ENCODE peak calls at places on chromosomes 1 and 21, in ten cellular contexts. Z is K562, H is sigmoid colon, X is HL-60, J is vagina, E is stomach, T is upper lobe of left lung, D is prostate gland, A is suprapubic skin, G is endothelial cell of umbilical vein. R is an unnamed sample.

GRCh38 chr1:222792744-222793143 is 22.1 kb upstream of the DISP1 start:
- DNase-seq in Z (peak), H (no peak), X (no peak), J (no peak), E (no peak), T (no peak), D (no peak), A (no peak), G (peak), R (no peak)

GRCh38 chr1:10451286-10451685 is 1.5 kb downstream of the CORT start:
- DNase-seq in Z (no peak), H (no peak), X (no peak), J (no peak), E (no peak), T (no peak), D (no peak), A (no peak), G (peak), R (no peak)

GRCh38 chr1:92410706-92411105 is 76.0 kb downstream of the GFI1 start:
- DNase-seq in Z (no peak), H (no peak), X (no peak), J (no peak), E (no peak), T (no peak), D (no peak), A (no peak), G (no peak), R (peak)

GRCh38 chr1:200174525-200174924 is 147.0 kb downstream of the NR5A2 start:
- DNase-seq in Z (no peak), H (no peak), X (no peak), J (no peak), E (no peak), T (no peak), D (no peak), A (no peak), G (no peak), R (no peak)

GRCh38 chr1:89962024-89962741 is 32.7 kb upstream of the ZNF326 start:
- DNase-seq in Z (no peak), H (no peak), X (no peak), J (no peak), E (no peak), T (no peak), D (no peak), A (no peak), G (peak), R (no peak)

GRCh38 chr1:212677573-212677972 is 22.1 kb downstream of the BATF3 start:
- DNase-seq in Z (no peak), H (no peak), X (no peak), J (no peak), E (no peak), T (no peak), D (no peak), A (no peak), G (no peak), R (no peak)

GRCh38 chr1:227893696-227894305 is 53.9 kb downstream of the WNT9A start:
- DNase-seq in Z (no peak), H (no peak), X (no peak), J (no peak), E (no peak), T (peak), D (peak), A (peak), G (no peak), R (no peak)

GRCh38 chr21:16578912-16579311 is 849.1 kb downstream of the USP25 start:
- DNase-seq in Z (no peak), H (no peak), X (no peak), J (no peak), E (no peak), T (no peak), D (no peak), A (no peak), G (no peak), R (no peak)

GRCh38 chr1:62906428-62906886 is 122.5 kb downstream of the ATG4C start:
- DNase-seq in Z (peak), H (no peak), X (no peak), J (no peak), E (no peak), T (no peak), D (no peak), A (no peak), G (peak), R (no peak)

GRCh38 chr1:7218210-7218832 is 433.1 kb downstream of the CAMTA1 start:
- DNase-seq in Z (peak), H (no peak), X (no peak), J (no peak), E (no peak), T (no peak), D (no peak), A (no peak), G (peak), R (peak)

GRCh38 chr1:195568389-195568788 is 1039.9 kb downstream of the KCNT2 start:
- DNase-seq in Z (no peak), H (no peak), X (no peak), J (no peak), E (no peak), T (no peak), D (no peak), A (no peak), G (no peak), R (no peak)

GRCh38 chr1:11539850-11540772 is 61.2 kb downstream of the DISP3 start:
- DNase-seq in Z (no peak), H (no peak), X (no peak), J (no peak), E (no peak), T (no peak), D (no peak), A (no peak), G (no peak), R (no peak)

GRCh38 chr1:210696709-210697108 is 368.0 kb downstream of the HHAT start:
- DNase-seq in Z (no peak), H (no peak), X (no peak), J (no peak), E (no peak), T (no peak), D (no peak), A (no peak), G (no peak), R (no peak)

GRCh38 chr1:231039161-231040018 is 664 bp downstream of the FAM89A start:
- DNase-seq in Z (peak), H (peak), X (no peak), J (no peak), E (no peak), T (peak), D (peak), A (no peak), G (no peak), R (peak)

GRCh38 chr1:152442765-152443164 is 28.7 kb upstream of the CRNN start:
- DNase-seq in Z (no peak), H (peak), X (no peak), J (peak), E (no peak), T (peak), D (peak), A (peak), G (peak), R (peak)

GRCh38 chr1:9282436-9282955 is 10.2 kb upstream of the SPSB1 start:
- DNase-seq in Z (no peak), H (no peak), X (no peak), J (no peak), E (no peak), T (no peak), D (no peak), A (no peak), G (no peak), R (no peak)

GRCh38 chr1:86825294-86825693 is 88.6 kb downstream of the SELENOF start:
- DNase-seq in Z (no peak), H (no peak), X (no peak), J (no peak), E (no peak), T (no peak), D (no peak), A (no peak), G (no peak), R (no peak)

GRCh38 chr1:153288634-153289275 is 24.0 kb downstream of the PGLYRP3 start:
- DNase-seq in Z (peak), H (no peak), X (no peak), J (no peak), E (no peak), T (peak), D (no peak), A (no peak), G (no peak), R (no peak)

GRCh38 chr1:169731446-169731845 is 2.4 kb downstream of the SELE start:
- DNase-seq in Z (no peak), H (no peak), X (no peak), J (no peak), E (no peak), T (no peak), D (no peak), A (no peak), G (no peak), R (no peak)

GRCh38 chr1:39671433-39671792 is 494 bp downstream of the NT5C1A start:
- DNase-seq in Z (peak), H (no peak), X (no peak), J (no peak), E (no peak), T (no peak), D (no peak), A (no peak), G (no peak), R (no peak)

DNA sequence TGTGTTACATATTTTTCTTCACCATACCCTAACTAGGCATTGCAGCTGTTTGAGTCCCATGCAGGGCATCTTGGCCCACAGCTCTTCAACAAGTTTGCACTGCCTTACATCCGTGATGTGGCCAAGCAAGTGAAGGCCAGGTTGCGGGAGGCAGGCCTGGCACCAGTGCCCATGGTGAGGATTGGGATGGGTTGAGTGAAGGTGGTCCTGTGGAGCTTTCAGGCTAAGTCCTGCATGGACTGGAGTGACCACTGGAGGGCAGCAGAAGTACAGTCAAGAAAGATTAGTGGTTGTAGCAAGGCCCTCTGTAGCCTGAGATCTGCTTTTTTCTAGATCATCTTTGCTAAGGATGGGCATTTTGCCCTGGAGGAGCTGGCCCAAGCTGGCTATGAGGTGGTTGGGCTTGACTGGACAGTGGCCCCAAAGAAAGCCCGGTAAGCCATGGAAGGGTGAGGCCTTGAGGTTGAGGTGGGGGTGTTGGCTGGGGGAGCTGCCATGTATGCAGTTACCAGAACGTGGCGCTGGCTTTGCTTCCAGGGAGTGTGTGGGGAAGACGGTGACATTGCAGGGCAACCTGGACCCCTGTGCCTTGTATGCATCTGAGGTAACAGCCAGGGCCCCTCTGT is 2.5 kb downstream of the UROD start:
- DNase-seq in Z (peak), H (peak), X (peak), J (no peak), E (peak), T (peak), D (peak), A (peak), G (peak), R (peak)
- TF ChIP-seq POLR2AphosphoS5 in Z (peak), H (no peak), X (no peak), J (no peak), E (peak), T (no peak), D (peak), A (no peak), G (no peak), R (no peak)

GRCh38 chr1:156644146-156644545 is 2.2 kb downstream of the BCAN start:
- DNase-seq in Z (no peak), H (no peak), X (no peak), J (no peak), E (no peak), T (no peak), D (no peak), A (no peak), G (no peak), R (no peak)
- H3K4me3 ChIP-seq in Z (no peak), H (no peak), X (no peak), J (no peak), E (no peak), T (no peak), D (no peak), A (no peak), G (no peak), R (no peak)

GRCh38 chr1:218600968-218601367 is 255.8 kb downstream of the TGFB2 start:
- DNase-seq in Z (no peak), H (no peak), X (no peak), J (no peak), E (no peak), T (no peak), D (no peak), A (no peak), G (no peak), R (no peak)
- TF ChIP-seq POLR2AphosphoS5 in Z (no peak), H (no peak), X (no peak), J (no peak), E (no peak), T (no peak), D (no peak), A (no peak), G (no peak), R (no peak)

GRCh38 chr1:98661544-98662353 is at the start of gene SNX7:
- DNase-seq in Z (no peak), H (peak), X (no peak), J (no peak), E (peak), T (peak), D (peak), A (peak), G (peak), R (peak)

GRCh38 chr1:98662354-98662665 is 789 bp downstream of the SNX7 start:
- DNase-seq in Z (no peak), H (no peak), X (no peak), J (no peak), E (no peak), T (no peak), D (no peak), A (no peak), G (no peak), R (no peak)

GRCh38 chr1:98659879-98660278 is 1.6 kb upstream of the SNX7 start:
- DNase-seq in Z (no peak), H (no peak), X (no peak), J (no peak), E (no peak), T (no peak), D (no peak), A (no peak), G (no peak), R (no peak)

DNA sequence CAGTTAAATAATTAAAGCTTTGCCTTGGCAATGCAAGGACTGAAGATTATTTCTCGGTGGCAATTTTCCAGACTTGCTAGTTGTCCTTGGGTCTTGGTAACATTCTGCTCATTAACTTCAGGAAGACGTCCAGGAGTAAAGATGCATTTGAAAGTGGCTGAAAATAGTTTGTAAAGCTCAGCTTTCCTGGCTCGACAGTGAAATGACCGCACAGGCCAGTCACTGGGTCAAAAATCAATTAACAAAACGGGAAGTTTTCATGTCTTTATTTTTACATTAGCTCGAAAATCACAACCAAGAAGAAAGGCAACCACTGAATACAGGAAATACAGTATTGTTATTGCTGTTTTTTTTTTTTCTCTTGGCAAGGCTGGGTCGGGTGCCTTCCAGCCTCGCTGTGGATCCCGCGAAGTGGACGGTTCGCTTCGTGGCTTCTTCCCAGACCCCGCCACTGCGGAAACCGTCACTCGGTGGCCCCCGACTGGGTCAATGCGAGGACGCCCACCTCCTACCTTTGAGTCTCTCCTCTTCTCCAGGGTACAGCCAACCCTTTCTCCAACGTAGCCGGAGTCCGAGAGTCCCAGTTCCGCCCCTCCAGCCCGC is 479 bp upstream of the SNX7 start:
- DNase-seq in Z (no peak), H (no peak), X (no peak), J (no peak), E (no peak), T (no peak), D (no peak), A (no peak), G (no peak), R (no peak)
- H3K4me3 ChIP-seq in Z (no peak), H (peak), X (no peak), J (peak), E (peak), T (peak), D (peak), A (peak), G (peak), R (peak)

DNA sequence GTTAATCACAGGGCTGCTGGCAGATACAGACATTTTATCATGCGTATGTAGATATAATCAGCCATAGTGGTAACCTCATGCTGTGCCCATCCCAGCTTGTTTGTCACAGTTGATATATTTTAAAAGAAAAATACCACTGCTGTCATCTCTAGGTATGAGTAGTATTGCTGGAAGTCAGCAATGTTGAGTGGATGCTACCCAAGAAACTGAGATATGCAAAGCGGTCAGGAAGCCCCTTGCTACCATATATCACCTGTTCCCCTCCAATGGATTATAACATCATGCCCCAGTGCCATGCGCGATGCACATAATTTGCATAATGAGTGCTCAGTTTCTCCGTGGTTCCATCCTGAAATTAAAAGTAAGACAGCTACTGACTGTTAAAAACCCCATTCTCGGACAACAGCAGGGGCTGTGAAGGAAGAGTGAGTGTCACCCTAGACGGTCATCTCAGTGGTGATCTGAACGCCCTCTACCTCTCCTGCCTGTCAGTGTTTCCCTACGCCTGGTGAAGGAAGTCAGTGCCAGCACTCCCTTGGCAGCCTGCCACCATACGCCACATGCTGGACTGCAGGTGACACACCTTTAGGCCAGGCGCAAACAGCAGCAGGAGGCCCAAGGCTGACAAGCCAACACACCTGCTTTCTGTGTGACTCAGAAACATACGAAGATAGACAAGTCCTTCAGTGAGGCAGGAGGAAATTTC is 2.7 kb downstream of the IL10RB start:
- DNase-seq in Z (no peak), H (no peak), X (no peak), J (no peak), E (peak), T (peak), D (peak), A (peak), G (no peak), R (peak)
- TF ChIP-seq POLR2AphosphoS5 in Z (no peak), H (no peak), X (no peak), J (peak), E (peak), T (peak), D (peak), A (no peak), G (no peak), R (peak)

GRCh38 chr1:55211909-55212308 is 3.3 kb downstream of the USP24 start:
- DNase-seq in Z (no peak), H (no peak), X (no peak), J (no peak), E (no peak), T (peak), D (no peak), A (no peak), G (no peak), R (no peak)
- H3K4me3 ChIP-seq in Z (peak), H (no peak), X (peak), J (no peak), E (peak), T (peak), D (no peak), A (no peak), G (no peak), R (no peak)

GRCh38 chr21:36534656-36535055 is 54.7 kb upstream of the CLDN14 start:
- DNase-seq in Z (no peak), H (no peak), X (no peak), J (no peak), E (no peak), T (no peak), D (no peak), A (no peak), G (no peak), R (no peak)
- TF ChIP-seq POLR2AphosphoS5 in Z (no peak), H (no peak), X (no peak), J (no peak), E (no peak), T (no peak), D (no peak), A (no peak), G (no peak), R (no peak)

GRCh38 chr1:85137660-85138059 is 63.2 kb downstream of the SYDE2 start:
- DNase-seq in Z (no peak), H (peak), X (no peak), J (no peak), E (peak), T (peak), D (peak), A (no peak), G (no peak), R (peak)
- H3K4me3 ChIP-seq in Z (no peak), H (no peak), X (no peak), J (no peak), E (no peak), T (no peak), D (no peak), A (no peak), G (no peak), R (no peak)

GRCh38 chr1:221708987-221709386 is 32.9 kb downstream of the DUSP10 start:
- DNase-seq in Z (no peak), H (peak), X (peak), J (no peak), E (no peak), T (peak), D (no peak), A (peak), G (peak), R (peak)

GRCh38 chr1:221706862-221707582 is 34.9 kb downstream of the DUSP10 start:
- DNase-seq in Z (no peak), H (peak), X (no peak), J (no peak), E (no peak), T (no peak), D (no peak), A (no peak), G (no peak), R (no peak)

GRCh38 chr1:221709854-221710253 is 32.0 kb downstream of the DUSP10 start:
- DNase-seq in Z (no peak), H (no peak), X (no peak), J (no peak), E (no peak), T (no peak), D (no peak), A (no peak), G (no peak), R (no peak)

GRCh38 chr1:221706191-221706590 is 35.7 kb downstream of the DUSP10 start:
- DNase-seq in Z (no peak), H (no peak), X (no peak), J (no peak), E (no peak), T (no peak), D (no peak), A (no peak), G (no peak), R (no peak)

GRCh38 chr1:221708076-221708571 is 33.8 kb downstream of the DUSP10 start:
- DNase-seq in Z (peak), H (no peak), X (peak), J (no peak), E (no peak), T (peak), D (no peak), A (no peak), G (no peak), R (no peak)
- TF ChIP-seq POLR2AphosphoS5 in Z (peak), H (peak), X (peak), J (no peak), E (peak), T (no peak), D (peak), A (peak), G (no peak), R (no peak)

GRCh38 chr1:162497104-162497722 is 405 bp upstream of the UHMK1 start:
- DNase-seq in Z (no peak), H (no peak), X (no peak), J (no peak), E (no peak), T (no peak), D (no peak), A (no peak), G (no peak), R (no peak)
- H3K4me3 ChIP-seq in Z (peak), H (peak), X (peak), J (peak), E (peak), T (peak), D (peak), A (peak), G (peak), R (peak)

R was measured in transverse colon.